ENCODE peak calls at places on chromosomes 1 and 21, in seven cellular contexts. Y, K, V, S, O, E and M are unnamed samples.

GRCh38 chr1:232179896-232180760 is 449.8 kb downstream of the SIPA1L2 start:
- DNase-seq in E (no peak), S (no peak), O (no peak), K (no peak), V (peak; percentile 8), Y (no peak), M (no peak)

GRCh38 chr1:198754670-198755069 is 115.8 kb downstream of the PTPRC start:
- DNase-seq in E (no peak), O (no peak), K (no peak), V (no peak), Y (no peak), S (no peak), M (no peak)

GRCh38 chr1:29471487-29472313 is 235.4 kb downstream of the PTPRU start:
- DNase-seq in O (no peak), V (no peak), Y (no peak), E (no peak), S (no peak), K (no peak), M (no peak)

GRCh38 chr1:160205242-160205973 is at the start of gene PEA15:
- DNase-seq in K (peak; percentile 69), V (peak; percentile 90), S (peak; percentile 80), O (peak; percentile 67), E (peak; percentile 80), Y (no peak), M (peak; percentile 72)

GRCh38 chr1:211135342-211135950 is 1.5 kb upstream of the KCNH1 start:
- DNase-seq in Y (peak; percentile 53), S (peak; percentile 68), O (no peak), V (peak; percentile 72), K (no peak), E (peak; percentile 67), M (peak; percentile 66)

GRCh38 chr1:58231204-58231603 is 315.3 kb downstream of the OMA1 start:
- DNase-seq in K (no peak), Y (no peak), S (no peak), O (no peak), E (no peak), V (no peak), M (no peak)

GRCh38 chr1:53477626-53478025 is 18.4 kb downstream of the DMRTB1 start:
- DNase-seq in K (no peak), E (no peak), S (peak; percentile 23), O (no peak), Y (no peak), V (no peak), M (no peak)

GRCh38 chr1:56094168-56094567 is 485.2 kb downstream of the PLPP3 start:
- DNase-seq in V (no peak), Y (no peak), O (no peak), E (peak; percentile 23), S (peak; percentile 32), K (no peak), M (no peak)

GRCh38 chr1:193850745-193851144 is 664.3 kb upstream of the B3GALT2 start:
- DNase-seq in V (no peak), E (no peak), Y (peak; percentile 5), K (no peak), O (no peak), S (no peak), M (no peak)

GRCh38 chr21:37463083-37463780 is 96.7 kb downstream of the DYRK1A start:
- DNase-seq in K (no peak), V (peak; percentile 47), E (peak; percentile 70), Y (peak; percentile 44), O (no peak), S (peak; percentile 73), M (peak; percentile 59)

GRCh38 chr21:19228241-19228640 is 824.7 kb upstream of the TMPRSS15 start:
- DNase-seq in O (no peak), V (no peak), K (no peak), Y (no peak), E (no peak), S (no peak), M (no peak)

GRCh38 chr21:41812679-41813078 is 45.8 kb upstream of the RIPK4 start:
- DNase-seq in E (no peak), Y (no peak), O (no peak), K (no peak), V (no peak), S (no peak), M (no peak)

GRCh38 chr21:29148535-29148934 is 18.1 kb downstream of the MAP3K7CL start:
- DNase-seq in Y (peak; percentile 91), E (peak; percentile 42), V (no peak), O (no peak), K (peak; percentile 47), S (peak; percentile 54), M (no peak)

GRCh38 chr1:53203466-53203865 is 6.8 kb downstream of the CPT2 start:
- DNase-seq in O (no peak), V (no peak), S (no peak), Y (no peak), K (no peak), E (no peak), M (peak; percentile 67)

GRCh38 chr1:226958300-226958699 is 18.2 kb downstream of the COQ8A start:
- DNase-seq in S (no peak), O (no peak), V (no peak), K (no peak), Y (no peak), E (no peak), M (no peak)

GRCh38 chr1:181314959-181315358 is 168.4 kb upstream of the CACNA1E start:
- DNase-seq in S (no peak), O (no peak), K (no peak), E (no peak), Y (no peak), V (peak; percentile 59), M (no peak)

GRCh38 chr1:186418503-186418902 is 42.4 kb downstream of the PDC start:
- DNase-seq in V (no peak), Y (no peak), E (no peak), S (no peak), K (no peak), O (no peak), M (no peak)

GRCh38 chr1:206461602-206462455 is 8.4 kb upstream of the IKBKE start:
- DNase-seq in S (peak; percentile 84), Y (peak; percentile 63), K (peak; percentile 57), V (peak; percentile 90), O (peak; percentile 90), E (peak; percentile 85), M (peak; percentile 80)

GRCh38 chr1:59666106-59666505 is 148.6 kb upstream of the HOOK1 start:
- DNase-seq in V (no peak), E (no peak), Y (no peak), K (no peak), O (no peak), S (peak; percentile 23), M (no peak)
- TF ChIP-seq CTCF in V (peak; percentile 30), E (peak; percentile 1), Y (no peak), K (no peak), O (no peak), S (no peak), M (no peak)

DNA sequence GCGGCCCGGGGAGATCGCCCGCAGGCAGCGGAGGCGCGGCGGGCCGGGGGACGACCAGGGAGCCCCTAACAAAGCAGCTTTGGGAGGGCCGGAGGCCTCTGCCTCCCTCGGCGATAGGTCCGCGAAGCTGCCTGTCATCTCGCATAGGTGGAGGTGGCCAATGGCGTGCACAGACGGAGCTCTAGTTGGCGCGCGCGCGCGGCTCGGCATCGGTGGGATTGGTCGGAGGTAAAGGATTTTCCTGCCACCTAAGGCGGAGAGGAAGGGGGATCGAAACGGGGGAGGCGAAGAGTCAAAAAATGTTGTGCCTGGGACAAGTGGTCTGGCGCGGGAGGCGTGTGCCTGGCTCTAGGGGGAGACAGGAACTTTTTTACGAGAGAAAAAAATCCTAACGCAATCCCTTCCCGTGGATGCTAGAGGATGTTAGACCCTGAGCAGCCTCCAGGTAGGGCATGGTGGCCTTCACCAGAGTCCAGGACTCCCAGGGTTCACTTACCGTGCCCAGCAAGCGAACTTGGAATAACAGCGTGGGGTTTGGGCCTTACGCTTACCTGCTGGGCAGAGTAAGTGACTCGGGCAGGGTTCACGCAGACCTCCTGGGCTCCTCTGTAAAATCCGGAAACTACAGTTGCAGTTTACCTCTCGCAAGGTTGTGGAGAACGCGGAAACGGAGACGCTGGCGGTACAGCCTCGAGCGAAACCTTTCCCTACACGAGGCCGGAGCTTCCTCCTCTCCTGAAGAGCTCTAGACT is 99.9 kb upstream of the SOD1 start:
- DNase-seq in S (peak; percentile 98), O (peak; percentile 81), V (peak; percentile 99), Y (peak; percentile 93), E (peak; percentile 97), K (peak; percentile 92), M (peak; percentile 96)
- H3K4me3 ChIP-seq in S (peak overlapping the region; percentile 71), O (no peak overlapping the region), V (peak overlapping the region; percentile 80), Y (peak overlapping the region; percentile 62), E (peak overlapping the region; percentile 49), K (peak overlapping the region; percentile 45), M (peak overlapping the region; percentile 63)

DNA sequence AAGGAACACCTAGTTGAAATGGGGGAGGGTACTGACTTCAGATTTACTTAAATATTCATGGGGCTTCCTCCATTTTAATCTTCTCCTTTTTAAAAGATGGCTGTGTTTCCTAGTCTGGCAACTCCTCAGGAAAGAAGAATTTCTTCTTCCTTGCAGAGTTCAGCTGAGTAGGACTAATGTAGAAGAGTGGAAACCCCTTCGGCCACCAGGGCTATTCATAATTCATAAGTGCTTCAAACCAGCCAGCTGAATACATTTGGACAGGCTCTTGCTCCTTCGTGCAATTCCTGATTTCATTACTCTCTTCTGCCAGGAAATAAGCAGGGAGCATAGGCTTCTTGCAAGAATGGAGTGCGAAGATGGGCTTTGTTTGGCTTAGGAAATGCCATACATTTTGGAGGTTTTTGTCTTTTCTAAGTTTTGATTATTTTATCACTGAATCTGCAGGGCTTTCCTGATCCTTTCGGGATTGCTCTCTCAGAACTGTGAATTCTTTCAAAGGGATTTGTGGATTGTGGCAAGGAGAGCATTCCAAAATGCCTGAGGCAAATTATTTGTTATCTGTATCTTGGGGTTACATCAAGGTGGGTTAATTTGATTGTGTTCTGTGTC is 179.5 kb upstream of the SGIP1 start:
- DNase-seq in V (peak; percentile 66), E (peak; percentile 71), O (no peak), K (no peak), Y (peak; percentile 44), S (peak; percentile 77), M (no peak)
- TF ChIP-seq CTCF in V (no peak), E (no peak), O (no peak), K (no peak), Y (no peak), S (no peak), M (no peak)

GRCh38 chr1:111476214-111476613 is 2.4 kb downstream of the C1orf162 start:
- DNase-seq in O (no peak), K (no peak), S (no peak), E (no peak), Y (no peak), V (no peak), M (no peak)
- H3K4me3 ChIP-seq in O (no peak overlapping the region), K (no peak overlapping the region), S (no peak overlapping the region), E (no peak overlapping the region), Y (no peak overlapping the region), V (no peak overlapping the region), M (no peak overlapping the region)

DNA sequence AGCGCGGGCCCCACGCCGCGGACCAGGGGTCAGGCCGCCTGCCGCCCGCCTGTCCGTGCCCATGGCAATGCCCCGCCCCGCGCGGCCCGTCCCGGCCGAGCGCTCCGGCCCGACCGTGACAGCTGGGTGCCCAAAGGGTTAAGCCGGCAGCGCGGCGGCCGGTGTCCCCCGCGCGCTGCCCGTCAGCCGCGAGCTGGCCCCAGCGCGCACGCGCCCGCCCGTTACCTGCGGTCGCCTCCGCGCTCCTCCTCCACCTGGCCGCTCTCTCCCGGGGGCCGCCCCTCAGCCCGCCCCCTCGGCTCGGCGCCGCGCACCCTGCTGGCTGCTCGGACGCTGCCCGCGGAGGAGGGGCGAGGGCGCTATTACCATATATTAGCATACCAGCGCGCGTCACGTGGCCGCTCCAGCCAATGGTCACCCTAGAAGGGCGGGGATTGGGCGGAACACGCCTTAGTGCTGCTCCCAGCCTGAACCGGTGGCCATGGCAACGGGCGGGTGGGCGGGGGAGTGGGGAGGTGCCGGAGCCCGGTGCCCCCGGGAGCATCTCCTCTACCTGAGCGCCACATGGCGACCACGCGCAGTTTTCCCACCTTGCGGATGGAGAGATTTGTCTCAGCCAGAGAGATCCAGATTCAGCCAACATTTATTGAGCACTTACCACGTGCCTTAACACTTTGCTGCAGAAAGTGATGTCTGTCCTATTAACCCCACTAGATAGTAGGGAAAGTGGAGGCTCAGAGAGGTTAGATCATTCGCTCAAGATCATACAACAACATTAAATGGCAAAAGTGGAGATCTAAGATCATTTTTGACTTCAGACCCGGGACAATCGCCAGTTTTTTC is at the start of gene PHC2:
- DNase-seq in E (peak; percentile 96), S (peak; percentile 97), Y (peak; percentile 90), O (peak; percentile 98), V (peak; percentile 99), K (peak; percentile 98), M (peak; percentile 98)
- TF ChIP-seq CTCF in E (peak; percentile 13), S (peak; percentile 20), Y (no peak), O (peak; percentile 39), V (peak; percentile 51), K (peak; percentile 65), M (no peak)